ENCODE peak calls at places on chromosomes 6 and 20, in seven cellular contexts. U is body of pancreas, B is testis, X is gastrocnemius medialis, O is suprapubic skin, A is esophagus muscularis mucosa, J is upper lobe of left lung. P is an unnamed sample.

GRCh38 chr6:1540864-1541521 is 68.7 kb upstream of the FOXC1 start:
- DNase-seq in A (no peak), O (no peak), B (no peak), J (no peak), U (no peak), X (no peak), P (no peak)

GRCh38 chr6:16902520-16902919 is 141.3 kb upstream of the ATXN1 start:
- DNase-seq in X (no peak), U (no peak), B (no peak), A (no peak), O (no peak), J (no peak), P (no peak)

GRCh38 chr6:14524319-14524718 is 406.7 kb downstream of the CD83 start:
- DNase-seq in U (peak), O (peak), X (no peak), A (no peak), J (no peak), B (peak), P (no peak)

GRCh38 chr6:107116328-107116892 is 1.1 kb upstream of the BEND3 start:
- DNase-seq in J (peak), U (peak), B (peak), X (no peak), A (no peak), O (peak), P (no peak)

GRCh38 chr6:82365011-82365751 is 1.6 kb downstream of the TPBG start:
- DNase-seq in U (peak), A (no peak), J (peak), B (peak), X (no peak), O (no peak), P (no peak)

GRCh38 chr6:158026054-158026900 is 44.6 kb downstream of the SYNJ2 start:
- DNase-seq in U (peak), X (peak), B (peak), A (no peak), J (peak), O (peak), P (no peak)

GRCh38 chr6:128516514-128516898 is 3.9 kb downstream of the PTPRK start:
- DNase-seq in B (no peak), A (no peak), J (no peak), X (no peak), U (no peak), O (no peak), P (no peak)

GRCh38 chr20:49594143-49594928 is 26.4 kb upstream of the PTGIS start:
- DNase-seq in J (no peak), B (peak), U (peak), A (no peak), X (peak), O (no peak), P (no peak)

GRCh38 chr6:31135710-31136109 is 3.2 kb downstream of the PSORS1C2 start:
- DNase-seq in B (no peak), U (no peak), O (no peak), X (no peak), J (no peak), A (no peak), P (no peak)

GRCh38 chr6:90295854-90296345 is 743 bp downstream of the BACH2 start:
- DNase-seq in U (peak), X (peak), O (peak), J (peak), A (no peak), B (peak), P (peak)

GRCh38 chr6:162387723-162388382 is 339.7 kb downstream of the PRKN start:
- DNase-seq in B (peak), O (no peak), A (no peak), X (no peak), U (no peak), J (no peak), P (no peak)

GRCh38 chr20:44552568-44552949 is 29.8 kb upstream of the PKIG start:
- DNase-seq in J (no peak), B (no peak), O (no peak), U (no peak), A (no peak), X (no peak), P (no peak)

GRCh38 chr6:150600003-150600301 is 267 bp downstream of the PLEKHG1 start:
- DNase-seq in J (no peak), X (no peak), A (no peak), B (no peak), O (no peak), U (no peak), P (no peak)
- H3K27ac ChIP-seq in J (peak), X (peak), A (peak), B (peak), O (peak), U (no peak), P (peak)

GRCh38 chr6:139409026-139409425 is 34.6 kb upstream of the CITED2 start:
- DNase-seq in O (no peak), B (no peak), U (no peak), X (no peak), J (no peak), A (no peak), P (no peak)

GRCh38 chr6:139402935-139403386 is 28.5 kb upstream of the CITED2 start:
- DNase-seq in O (no peak), A (peak), B (no peak), X (no peak), J (peak), U (peak), P (no peak)

GRCh38 chr6:139407718-139408222 is 33.3 kb upstream of the CITED2 start:
- DNase-seq in O (no peak), B (no peak), J (no peak), U (no peak), A (peak), X (no peak), P (no peak)

GRCh38 chr6:139406577-139407343 is 32.3 kb upstream of the CITED2 start:
- DNase-seq in O (no peak), U (no peak), A (peak), J (no peak), B (no peak), X (no peak), P (no peak)
- H3K27ac ChIP-seq in O (peak), U (no peak), A (peak), J (no peak), B (no peak), X (no peak), P (no peak)

DNA sequence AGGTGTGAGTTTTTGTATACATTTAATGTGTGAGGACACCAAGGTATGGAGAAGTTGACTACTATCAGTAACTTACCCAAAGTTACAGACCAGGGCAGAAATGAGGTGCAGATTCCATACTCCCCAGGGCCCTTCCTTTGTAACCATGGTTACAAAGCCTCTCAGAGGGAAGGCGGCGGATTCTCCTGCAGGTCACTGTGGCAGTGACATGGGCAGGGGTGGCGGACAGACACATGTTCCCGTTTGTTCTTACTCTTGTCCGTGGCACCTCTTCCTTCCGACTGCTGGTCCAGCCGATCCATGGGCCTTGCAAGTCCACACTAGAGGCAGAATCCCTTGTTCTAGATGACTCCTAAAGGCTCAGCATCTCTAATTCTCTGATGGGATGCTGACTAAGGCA is 43.0 kb downstream of the PDYN start:
- DNase-seq in A (no peak), O (peak), J (no peak), U (no peak), X (no peak), B (no peak), P (no peak)
- H3K27ac ChIP-seq in A (no peak), O (no peak), J (no peak), U (no peak), X (no peak), B (no peak), P (no peak)

GRCh38 chr6:111710911-111711310 is 105.2 kb upstream of the TRAF3IP2 start:
- DNase-seq in U (no peak), B (peak), O (no peak), J (no peak), X (no peak), A (no peak), P (no peak)

GRCh38 chr6:111711476-111711875 is 105.8 kb upstream of the TRAF3IP2 start:
- DNase-seq in J (no peak), B (peak), A (no peak), X (peak), U (peak), O (no peak), P (no peak)

GRCh38 chr6:111709201-111709600 is 103.5 kb upstream of the TRAF3IP2 start:
- DNase-seq in A (no peak), X (no peak), U (no peak), B (no peak), J (no peak), O (no peak), P (no peak)

GRCh38 chr6:111709615-111710398 is 104.1 kb upstream of the TRAF3IP2 start:
- DNase-seq in X (peak), U (peak), A (no peak), J (peak), O (no peak), B (peak), P (peak)

GRCh38 chr6:111710439-111710838 is 104.8 kb upstream of the TRAF3IP2 start:
- DNase-seq in J (no peak), X (no peak), A (no peak), B (no peak), O (no peak), U (no peak), P (no peak)
- H3K27ac ChIP-seq in J (no peak), X (peak), A (peak), B (peak), O (peak), U (no peak), P (peak)

DNA sequence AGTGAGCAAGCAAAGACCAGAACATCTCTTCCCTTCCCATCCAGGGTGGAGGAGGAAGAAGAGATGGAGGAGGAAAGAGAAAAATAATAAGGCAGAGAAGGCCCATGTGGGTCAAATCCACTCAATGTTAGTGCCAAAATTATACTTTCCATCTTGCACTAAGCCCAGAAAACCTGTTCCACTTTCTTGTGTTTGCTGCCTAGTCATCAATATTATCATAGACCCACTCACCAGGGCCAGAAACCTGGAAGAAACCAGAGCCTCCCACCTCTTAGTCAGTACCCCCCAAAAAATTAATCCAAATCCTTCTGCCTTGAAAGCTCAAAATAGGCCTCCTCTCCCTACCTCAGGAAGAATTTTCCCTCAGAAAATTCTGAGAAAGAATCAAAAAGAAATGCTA is 171.1 kb downstream of the SOD2 start:
- DNase-seq in X (no peak), O (no peak), B (no peak), A (no peak), U (no peak), J (no peak), P (no peak)
- H3K27ac ChIP-seq in X (no peak), O (no peak), B (no peak), A (no peak), U (no peak), J (no peak), P (no peak)

GRCh38 chr6:143110996-143111395 is 50.3 kb downstream of the AIG1 start:
- DNase-seq in U (no peak), B (no peak), O (no peak), A (no peak), X (no peak), J (no peak), P (no peak)

GRCh38 chr6:143112837-143113236 is 52.1 kb downstream of the AIG1 start:
- DNase-seq in B (no peak), J (no peak), U (no peak), O (no peak), A (no peak), X (no peak), P (no peak)

GRCh38 chr6:143112084-143112768 is 51.5 kb downstream of the AIG1 start:
- DNase-seq in U (no peak), X (no peak), A (no peak), O (no peak), B (no peak), J (no peak), P (no peak)

GRCh38 chr6:143110572-143110971 is 49.9 kb downstream of the AIG1 start:
- DNase-seq in X (no peak), A (no peak), U (no peak), J (no peak), O (no peak), B (no peak), P (no peak)

GRCh38 chr6:143111443-143111842 is 50.8 kb downstream of the AIG1 start:
- DNase-seq in U (no peak), B (no peak), X (no peak), A (no peak), J (no peak), O (no peak), P (no peak)
- H3K27ac ChIP-seq in U (no peak), B (no peak), X (no peak), A (no peak), J (no peak), O (no peak), P (no peak)

DNA sequence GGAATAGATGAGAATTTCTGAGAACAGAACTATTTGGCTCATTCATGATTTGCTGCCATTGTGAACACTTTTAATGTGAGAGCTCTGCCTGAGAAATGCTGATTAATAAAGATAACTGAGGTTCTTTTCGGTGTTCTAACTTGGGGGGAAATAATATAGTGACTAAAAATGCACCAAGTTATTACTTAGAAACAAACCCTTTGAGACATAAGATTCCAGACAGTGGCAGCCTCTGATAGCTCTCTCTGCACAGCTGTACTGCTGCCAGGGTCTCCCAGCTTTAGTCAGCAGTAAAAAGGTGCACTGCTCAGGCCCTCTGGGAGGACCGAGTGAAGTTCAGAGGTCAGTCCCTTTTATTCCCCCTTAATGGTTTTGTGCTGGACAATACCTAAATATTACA is 2.5 kb upstream of the PRDM1 start:
- DNase-seq in O (no peak), X (no peak), B (no peak), J (no peak), U (no peak), A (peak), P (no peak)
- H3K27ac ChIP-seq in O (no peak), X (no peak), B (no peak), J (no peak), U (no peak), A (no peak), P (no peak)

GRCh38 chr6:131146865-131147264 is 11.6 kb downstream of the AKAP7 start:
- DNase-seq in O (no peak), B (no peak), A (no peak), X (no peak), U (no peak), J (no peak), P (no peak)
- H3K27ac ChIP-seq in O (no peak), B (no peak), A (no peak), X (no peak), U (no peak), J (no peak), P (no peak)

DNA sequence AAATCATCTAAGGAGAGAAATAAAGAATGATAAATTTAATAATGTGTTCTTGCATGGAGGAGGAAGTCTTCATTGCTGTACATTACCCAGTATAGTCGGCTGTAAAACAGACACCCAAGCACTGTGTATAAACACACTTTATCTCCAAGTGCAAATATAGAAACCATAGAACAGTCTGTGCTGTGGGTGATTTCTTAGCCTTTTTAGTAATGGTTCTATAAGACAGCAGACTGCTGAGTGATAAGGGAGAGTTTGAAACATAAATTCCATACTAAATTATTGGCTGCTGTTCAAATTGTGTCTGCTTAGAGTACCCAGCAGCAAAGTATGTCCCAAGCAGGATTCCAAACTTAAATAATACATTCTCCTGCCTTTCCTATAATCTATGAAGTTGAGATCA is 4.6 kb downstream of the FILIP1 start:
- DNase-seq in J (no peak), U (no peak), O (no peak), X (no peak), B (no peak), A (no peak), P (no peak)
- H3K27ac ChIP-seq in J (peak), U (no peak), O (no peak), X (peak), B (no peak), A (peak), P (no peak)

DNA sequence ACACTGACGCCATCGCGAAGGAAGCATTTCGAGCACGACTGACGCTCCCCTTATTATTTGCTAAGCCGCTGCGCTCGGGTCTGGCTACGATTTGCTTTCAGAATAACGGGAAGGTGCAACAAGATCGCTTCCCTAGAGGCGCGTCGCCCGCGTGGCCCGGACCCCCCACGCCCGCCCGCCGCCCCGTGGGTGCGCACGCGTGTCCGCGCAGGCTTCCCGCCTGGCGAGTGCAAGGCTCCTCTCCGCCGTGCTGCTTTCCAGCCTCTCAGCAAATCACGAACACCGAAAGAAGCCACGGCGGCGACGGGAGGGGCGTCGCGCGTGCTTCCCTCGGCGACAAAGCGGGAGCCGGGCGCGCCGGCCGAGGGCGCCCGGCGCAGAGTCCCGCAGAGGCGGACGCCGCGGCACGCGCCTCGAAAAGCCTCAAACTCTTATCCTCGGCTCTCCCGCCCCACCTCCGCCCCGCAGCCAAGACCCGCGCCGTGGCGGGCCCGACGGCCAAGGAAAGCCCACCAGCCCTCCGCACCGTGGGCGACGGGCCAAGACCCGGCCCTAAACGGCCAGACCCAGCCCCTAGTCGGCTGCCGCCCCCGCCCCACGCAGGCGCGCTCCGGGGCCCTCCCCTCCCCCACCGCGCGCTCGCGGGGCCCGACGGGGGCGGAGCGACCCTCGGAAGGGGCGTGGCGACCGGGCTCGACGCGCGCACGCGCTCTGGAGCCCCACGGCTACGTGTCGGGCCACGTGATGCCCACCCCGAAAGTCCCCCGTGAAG is 987 bp upstream of the QKI start:
- DNase-seq in U (peak), A (no peak), X (peak), O (peak), J (peak), B (peak), P (peak)
- H3K27ac ChIP-seq in U (peak), A (peak), X (peak), O (peak), J (peak), B (peak), P (peak)